ENCODE peak calls at places on chromosome 18, in ten cellular contexts. H, W, Z, C, K, O, N, F, R and M are unnamed samples.

GRCh38 chr18:50193796-50194622 is 938 bp downstream of the MYO5B start:
- DNase-seq in H (peak), W (no peak), Z (no peak), C (peak), K (no peak), O (no peak), N (peak), F (no peak), R (no peak), M (no peak)

GRCh38 chr18:76256897-76257500 is 238.0 kb downstream of the ZNF516 start:
- DNase-seq in H (peak), W (peak), Z (peak), C (no peak), K (no peak), O (peak), N (no peak), F (peak), R (no peak), M (peak)

GRCh38 chr18:73511751-73512525 is 635.7 kb downstream of the FBXO15 start:
- DNase-seq in H (no peak), W (peak), Z (no peak), C (no peak), K (peak), O (peak), N (no peak), F (no peak), R (no peak), M (peak)

GRCh38 chr18:12904012-12904516 is 20.0 kb upstream of the PTPN2 start:
- DNase-seq in H (no peak), W (peak), Z (no peak), C (no peak), K (no peak), O (no peak), N (no peak), F (no peak), R (no peak), M (no peak)

GRCh38 chr18:13262839-13263691 is 44.5 kb downstream of the LDLRAD4 start:
- DNase-seq in H (no peak), W (no peak), Z (no peak), C (no peak), K (no peak), O (no peak), N (no peak), F (no peak), R (no peak), M (no peak)

GRCh38 chr18:58645398-58645797 is 16.5 kb upstream of the ALPK2 start:
- DNase-seq in H (no peak), W (peak), Z (no peak), C (no peak), K (peak), O (peak), N (no peak), F (no peak), R (no peak), M (peak)

GRCh38 chr18:10460414-10461018 is 6.1 kb downstream of the APCDD1 start:
- DNase-seq in H (no peak), W (peak), Z (no peak), C (no peak), K (no peak), O (no peak), N (no peak), F (no peak), R (no peak), M (no peak)

GRCh38 chr18:24072743-24073142 is 58.2 kb downstream of the TTC39C start:
- DNase-seq in H (no peak), W (no peak), Z (no peak), C (no peak), K (no peak), O (no peak), N (no peak), F (no peak), R (no peak), M (no peak)

GRCh38 chr18:54961016-54961423 is 1.8 kb upstream of the CCDC68 start:
- DNase-seq in H (no peak), W (no peak), Z (no peak), C (no peak), K (no peak), O (no peak), N (no peak), F (no peak), R (peak), M (no peak)

GRCh38 chr18:38951633-38952032 is 1386.0 kb upstream of the CELF4 start:
- DNase-seq in H (no peak), W (no peak), Z (no peak), C (no peak), K (no peak), O (no peak), N (no peak), F (no peak), R (no peak), M (no peak)

GRCh38 chr18:61865466-61866165 is 27.2 kb downstream of the RNF152 start:
- DNase-seq in H (no peak), W (peak), Z (no peak), C (no peak), K (no peak), O (no peak), N (no peak), F (no peak), R (no peak), M (peak)

GRCh38 chr18:3675446-3675845 is 225.5 kb downstream of the TGIF1 start:
- DNase-seq in H (no peak), W (peak), Z (no peak), C (no peak), K (no peak), O (peak), N (no peak), F (no peak), R (no peak), M (no peak)

GRCh38 chr18:80204142-80204541 is 43.2 kb downstream of the PARD6G start:
- DNase-seq in H (no peak), W (no peak), Z (no peak), C (no peak), K (no peak), O (no peak), N (no peak), F (no peak), R (no peak), M (no peak)
- H3K4me3 ChIP-seq in H (no peak), W (no peak), Z (no peak), C (no peak), K (no peak), O (no peak), N (no peak), F (no peak), R (no peak), M (no peak)

GRCh38 chr18:57122906-57123510 is 23.9 kb upstream of the BOD1L2 start:
- DNase-seq in H (no peak), W (no peak), Z (no peak), C (no peak), K (no peak), O (no peak), N (no peak), F (no peak), R (no peak), M (no peak)
- TF ChIP-seq CTCF in H (no peak), W (no peak), Z (no peak), C (no peak), K (no peak), O (no peak), N (no peak), F (no peak), R (no peak), M (no peak)

GRCh38 chr18:32300914-32301313 is 111.1 kb downstream of the MEP1B start:
- DNase-seq in H (no peak), W (peak), Z (no peak), C (no peak), K (no peak), O (no peak), N (no peak), F (no peak), R (no peak), M (no peak)

GRCh38 chr18:32299489-32299888 is 109.7 kb downstream of the MEP1B start:
- DNase-seq in H (no peak), W (no peak), Z (no peak), C (no peak), K (no peak), O (no peak), N (no peak), F (no peak), R (no peak), M (no peak)

GRCh38 chr18:32302806-32303205 is 113.0 kb downstream of the MEP1B start:
- DNase-seq in H (no peak), W (no peak), Z (no peak), C (no peak), K (no peak), O (no peak), N (no peak), F (no peak), R (no peak), M (no peak)

GRCh38 chr18:32301976-32302743 is 112.3 kb downstream of the MEP1B start:
- DNase-seq in H (peak), W (peak), Z (no peak), C (no peak), K (peak), O (peak), N (no peak), F (no peak), R (peak), M (no peak)

GRCh38 chr18:32301361-32301760 is 111.5 kb downstream of the MEP1B start:
- DNase-seq in H (no peak), W (no peak), Z (no peak), C (no peak), K (no peak), O (no peak), N (no peak), F (no peak), R (no peak), M (no peak)
- H3K4me3 ChIP-seq in H (no peak), W (no peak), Z (no peak), C (no peak), K (no peak), O (no peak), N (no peak), F (no peak), R (no peak), M (no peak)

GRCh38 chr18:48676756-48677368 is 138.0 kb downstream of the CTIF start:
- DNase-seq in H (peak), W (peak), Z (peak), C (peak), K (no peak), O (peak), N (peak), F (no peak), R (peak), M (no peak)
- TF ChIP-seq CTCF in H (peak), W (peak), Z (peak), C (peak), K (peak), O (peak), N (peak), F (peak), R (peak), M (peak)

GRCh38 chr18:75131455-75132000 is 77.4 kb downstream of the PTGR3 start:
- DNase-seq in H (no peak), W (peak), Z (no peak), C (peak), K (no peak), O (no peak), N (no peak), F (no peak), R (no peak), M (no peak)
- H3K4me3 ChIP-seq in H (no peak), W (peak), Z (no peak), C (no peak), K (peak), O (no peak), N (no peak), F (no peak), R (no peak), M (peak)

GRCh38 chr18:46646468-46646867 is 10.6 kb downstream of the LOXHD1 start:
- DNase-seq in H (no peak), W (no peak), Z (no peak), C (no peak), K (no peak), O (no peak), N (no peak), F (no peak), R (no peak), M (no peak)
- TF ChIP-seq CTCF in H (no peak), W (no peak), Z (no peak), C (no peak), K (no peak), O (no peak), N (no peak), F (no peak), R (no peak), M (no peak)

DNA sequence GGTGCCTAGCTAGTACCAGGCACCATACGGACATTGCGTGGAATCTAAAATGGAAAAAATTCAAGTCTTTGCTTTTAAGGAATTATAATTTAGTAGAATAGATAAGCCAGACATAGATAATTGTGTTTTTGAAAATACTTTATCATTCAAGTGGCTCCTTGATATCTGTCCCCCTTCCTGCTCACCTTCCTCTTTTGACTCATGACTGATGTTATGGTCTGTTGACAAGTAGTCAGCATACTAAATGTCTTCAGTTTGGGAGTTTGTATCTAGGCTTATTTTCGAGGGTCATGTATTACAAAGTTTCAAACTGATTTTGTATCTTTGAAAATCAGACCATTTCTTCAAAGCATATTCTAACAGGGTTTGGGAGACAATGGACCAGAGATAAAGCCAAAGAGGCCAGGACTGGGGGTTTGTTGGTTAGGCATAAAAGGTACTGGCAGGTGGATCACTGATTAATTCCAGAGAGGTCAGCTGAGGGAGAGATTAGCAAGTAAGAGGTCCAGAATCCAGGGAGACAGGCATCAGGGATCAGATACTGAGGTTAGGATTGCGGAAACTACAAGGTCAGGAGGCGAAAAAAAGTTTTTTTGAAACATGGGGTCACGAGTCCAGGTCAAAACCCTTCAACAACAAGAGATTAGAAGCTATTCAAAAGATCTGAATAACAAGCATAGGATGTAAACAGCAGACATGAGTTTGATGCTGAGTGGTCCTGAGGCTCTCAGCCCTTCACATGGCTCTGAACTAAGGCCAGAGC is 31.5 kb upstream of the KLHL14 start:
- DNase-seq in H (no peak), W (no peak), Z (peak), C (no peak), K (no peak), O (no peak), N (no peak), F (no peak), R (no peak), M (no peak)
- H3K4me3 ChIP-seq in H (no peak), W (no peak), Z (peak), C (no peak), K (no peak), O (no peak), N (no peak), F (no peak), R (no peak), M (no peak)

GRCh38 chr18:80158365-80158764 is 49.3 kb downstream of the ADNP2 start:
- DNase-seq in H (no peak), W (no peak), Z (no peak), C (no peak), K (no peak), O (no peak), N (no peak), F (no peak), R (no peak), M (no peak)

GRCh38 chr18:80157708-80158343 is 48.8 kb downstream of the ADNP2 start:
- DNase-seq in H (peak), W (peak), Z (peak), C (peak), K (no peak), O (peak), N (peak), F (peak), R (no peak), M (no peak)

GRCh38 chr18:80161781-80162417 is 52.8 kb downstream of the ADNP2 start:
- DNase-seq in H (no peak), W (no peak), Z (no peak), C (no peak), K (no peak), O (no peak), N (no peak), F (no peak), R (no peak), M (no peak)

GRCh38 chr18:80163183-80163582 is 54.1 kb downstream of the ADNP2 start:
- DNase-seq in H (no peak), W (no peak), Z (no peak), C (no peak), K (no peak), O (no peak), N (no peak), F (no peak), R (no peak), M (no peak)

GRCh38 chr18:80159713-80160636 is 50.9 kb downstream of the ADNP2 start:
- DNase-seq in H (no peak), W (peak), Z (no peak), C (no peak), K (no peak), O (no peak), N (no peak), F (no peak), R (peak), M (no peak)
- TF ChIP-seq CTCF in H (no peak), W (peak), Z (no peak), C (no peak), K (peak), O (peak), N (no peak), F (no peak), R (peak), M (no peak)